ENCODE peak calls at places on chromosome 17, in eight cellular contexts. F is A549; X is head of caudate nucleus; P is stomach; I is stimulated activated CD8-positive, alpha-beta memory T cell treated with anti-CD3 and anti-CD28 coated beads, Interleukin-15, amount 100 ng/mL, for 24 hours; Q is NCI-H345; Z is LoVo; S is lower leg skin. K is an unnamed sample.

GRCh38 chr17:77432034-77432554 is 291.3 kb downstream of the SEC14L1 start:
- DNase-seq in F (no peak), X (no peak), P (no peak), I (no peak), Q (no peak), Z (no peak), S (no peak), K (no peak)

GRCh38 chr17:67546578-67547527 is 169.8 kb downstream of the PITPNC1 start:
- DNase-seq in F (peak; percentile 21), X (peak; percentile 19), P (peak; percentile 87), I (no peak), Q (no peak), Z (no peak), S (no peak), K (peak; percentile 93)

GRCh38 chr17:73748521-73748920 is 104.3 kb upstream of the SDK2 start:
- DNase-seq in F (no peak), X (no peak), P (no peak), I (no peak), Q (peak; percentile 94), Z (no peak), S (no peak), K (no peak)

GRCh38 chr17:27106982-27107360 is 186.9 kb upstream of the WSB1 start:
- DNase-seq in F (no peak), X (no peak), P (no peak), I (no peak), Q (no peak), Z (no peak), S (no peak), K (no peak)

GRCh38 chr17:61000911-61001310 is 323.3 kb downstream of the BCAS3 start:
- DNase-seq in F (peak; percentile 53), X (no peak), P (no peak), I (no peak), Q (no peak), Z (no peak), S (no peak), K (no peak)

GRCh38 chr17:20008242-20009051 is 712 bp upstream of the SPECC1 start:
- DNase-seq in F (peak; percentile 68), X (peak; percentile 30), P (no peak), I (no peak), Q (peak; percentile 42), Z (peak; percentile 38), S (no peak), K (peak; percentile 43)

GRCh38 chr17:81112461-81112860 is 52.8 kb upstream of the PVALEF start:
- DNase-seq in F (no peak), X (no peak), P (no peak), I (no peak), Q (no peak), Z (no peak), S (no peak), K (no peak)

GRCh38 chr17:78438694-78439325 is 60.4 kb downstream of the PGS1 start:
- DNase-seq in F (no peak), X (no peak), P (no peak), I (no peak), Q (no peak), Z (no peak), S (no peak), K (no peak)

GRCh38 chr17:2018716-2019490 is 6.2 kb downstream of the RTN4RL1 start:
- DNase-seq in F (no peak), X (no peak), P (no peak), I (no peak), Q (peak; percentile 74), Z (no peak), S (no peak), K (no peak)

GRCh38 chr17:45128331-45128730 is 4.0 kb downstream of the PLCD3 start:
- DNase-seq in F (no peak), X (no peak), P (no peak), I (no peak), Q (no peak), Z (no peak), S (no peak), K (no peak)

GRCh38 chr17:50028207-50029120 is 27.4 kb upstream of the ITGA3 start:
- DNase-seq in F (peak; percentile 91), X (no peak), P (no peak), I (no peak), Q (no peak), Z (peak; percentile 66), S (peak; percentile 55), K (no peak)

GRCh38 chr17:28950017-28950751 is 1.1 kb downstream of the PHF12 start:
- DNase-seq in F (peak; percentile 64), X (peak; percentile 46), P (peak; percentile 39), I (no peak), Q (peak; percentile 39), Z (no peak), S (peak; percentile 51), K (peak; percentile 63)

GRCh38 chr17:76687278-76688164 is 23.2 kb downstream of the MXRA7 start:
- DNase-seq in F (no peak), X (peak; percentile 38), P (no peak), I (no peak), Q (no peak), Z (no peak), S (peak; percentile 56), K (peak; percentile 91)

GRCh38 chr17:27477050-27477647 is 20.9 kb downstream of the KSR1 start:
- DNase-seq in F (no peak), X (no peak), P (no peak), I (no peak), Q (no peak), Z (no peak), S (no peak), K (no peak)

K was measured in testis.